ENCODE peak calls at places on chromosomes 5 and 9, in four cellular contexts. D is stimulated activated effector memory CD8-positive, alpha-beta T cell treated with anti-CD3 and anti-CD28 coated beads, Interleukin-12 subunit alpha, Interleukin-12 subunit beta, amount 100 ng/mL, for 72 hours; O is activated CD8-positive, alpha-beta memory T cell treated with anti-CD3 and anti-CD28 coated beads, Interleukin-2, amount 10 ng/mL, durations not matched to agents 7 days and 5 days; L is SK-N-SH treated with all-trans-retinoic acid at 6 μM for 48 hours. C is an unnamed sample.

GRCh38 chr5:133063965-133064364 is 12.2 kb downstream of the HSPA4 start:
- ATAC-seq in O (no peak), L (no peak), D (no peak), C (no peak)

GRCh38 chr9:91024841-91025240 is 223.2 kb downstream of the SYK start:
- ATAC-seq in L (no peak), D (no peak), O (no peak), C (no peak)

GRCh38 chr5:178356459-178356872 is 123.9 kb upstream of the PHYKPL start:
- ATAC-seq in L (no peak), O (no peak), D (peak), C (no peak)

GRCh38 chr9:686381-686813 is 155.1 kb upstream of the DMRT1 start:
- ATAC-seq in L (no peak), O (no peak), D (no peak), C (no peak)

GRCh38 chr9:9231946-9232345 is 1380.9 kb downstream of the PTPRD start:
- ATAC-seq in L (no peak), O (no peak), D (no peak), C (no peak)

GRCh38 chr9:20224756-20225155 is 397.5 kb downstream of the MLLT3 start:
- ATAC-seq in O (no peak), D (no peak), L (no peak), C (no peak)

GRCh38 chr9:98781588-98782383 is 14.6 kb downstream of the ANKS6 start:
- ATAC-seq in O (no peak), D (no peak), L (no peak), C (no peak)

GRCh38 chr5:9325549-9325948 is 220.3 kb downstream of the SEMA5A start:
- ATAC-seq in D (no peak), O (no peak), L (no peak), C (no peak)

GRCh38 chr5:111309384-111309783 is 85.2 kb downstream of the CAMK4 start:
- ATAC-seq in L (no peak), D (no peak), O (no peak), C (no peak)

GRCh38 chr5:123133438-123134100 is 44.5 kb downstream of the PRDM6 start:
- ATAC-seq in L (no peak), D (no peak), O (no peak), C (no peak)

GRCh38 chr5:43401827-43402226 is 10.4 kb downstream of the CCL28 start:
- ATAC-seq in D (no peak), O (no peak), L (peak), C (no peak)

GRCh38 chr9:3824589-3824988 is 298.8 kb upstream of the RFX3 start:
- ATAC-seq in D (no peak), L (peak), O (no peak), C (no peak)

GRCh38 chr5:68747077-68747420 is 346.8 kb upstream of the SLC30A5 start:
- ATAC-seq in D (no peak), L (no peak), O (no peak), C (no peak)

GRCh38 chr9:101191723-101192122 is 163.2 kb downstream of the PLPPR1 start:
- ATAC-seq in O (no peak), D (no peak), L (no peak), C (no peak)

GRCh38 chr9:84754896-84755295 is 85.4 kb downstream of the NTRK2 start:
- ATAC-seq in O (no peak), D (no peak), L (no peak), C (no peak)

GRCh38 chr5:178941361-178941760 is 363 bp downstream of the ZNF454 start:
- ATAC-seq in D (no peak), O (no peak), L (no peak), C (no peak)

GRCh38 chr9:31137151-31137849 is 1247.1 kb upstream of the ACO1 start:
- ATAC-seq in L (peak), O (no peak), D (peak), C (no peak)

GRCh38 chr5:53963958-53964357 is 346.4 kb downstream of the ARL15 start:
- ATAC-seq in O (no peak), D (no peak), L (no peak), C (no peak)

GRCh38 chr5:67636091-67636490 is 439.5 kb upstream of the CD180 start:
- ATAC-seq in L (no peak), D (no peak), O (no peak), C (no peak)

GRCh38 chr5:83244516-83244915 is 167.2 kb downstream of the XRCC4 start:
- ATAC-seq in L (no peak), D (no peak), O (no peak), C (no peak)

GRCh38 chr5:173909205-173909604 is 21.1 kb downstream of the CPEB4 start:
- ATAC-seq in D (no peak), O (no peak), L (no peak), C (no peak)

GRCh38 chr9:136572003-136572595 is 26.3 kb upstream of the NOTCH1 start:
- ATAC-seq in D (no peak), L (peak), O (no peak), C (no peak)

GRCh38 chr9:26949604-26950003 is 2.6 kb upstream of the PLAA start:
- ATAC-seq in D (no peak), L (no peak), O (no peak), C (no peak)

GRCh38 chr9:17988489-17988888 is 409.6 kb downstream of the SH3GL2 start:
- ATAC-seq in L (no peak), O (no peak), D (no peak), C (no peak)

GRCh38 chr5:176793736-176794135 is 16.6 kb upstream of the UNC5A start:
- ATAC-seq in O (no peak), D (no peak), L (peak), C (no peak)

GRCh38 chr9:78196258-78196657 is 39.6 kb upstream of the CEP78 start:
- ATAC-seq in O (no peak), L (no peak), D (no peak), C (peak)

GRCh38 chr9:13279284-13280162 is at the start of gene MPDZ:
- ATAC-seq in L (peak), O (no peak), D (no peak), C (peak)

GRCh38 chr9:129422032-129422842 is 198.7 kb downstream of the C9orf50 start:
- ATAC-seq in O (peak), D (no peak), L (no peak), C (no peak)